ENCODE peak calls at places on chromosome 1, in nine cellular contexts. K is activated naive CD8-positive, alpha-beta T cell treated with anti-CD3 and anti-CD28 coated beads, Interleukin-2, amount 50 U/mL, for 24 hours; R is activated CD8-positive, alpha-beta memory T cell treated with anti-CD3 and anti-CD28 coated beads, Interleukin-2, amount 50 U/mL, for 4 hours; B is NCI-H2227 treated with DMSO at 0.1 percent for 48 hours; I is mucosa of gallbladder; A is EH; V is activated CD4-positive, alpha-beta memory T cell treated with anti-CD3 and anti-CD28 coated beads, Interleukin-2, amount 10 ng/mL, durations not matched to agents 7 days and 5 days; H is hippocampal formation; Z is adrenal gland. F is an unnamed sample.

GRCh38 chr1:157515141-157515540 is 37.2 kb downstream of the FCRL5 start:
- DNase-seq in K (no peak), R (no peak), B (no peak), I (no peak), A (no peak), V (no peak), H (no peak), Z (no peak), F (no peak)

GRCh38 chr1:43267291-43267805 is 2.4 kb upstream of the TMEM125 start:
- DNase-seq in K (no peak), R (no peak), B (no peak), I (no peak), A (peak), V (no peak), H (no peak), Z (no peak), F (no peak)

GRCh38 chr1:22256213-22256512 is 113.3 kb upstream of the WNT4 start:
- DNase-seq in K (no peak), R (no peak), B (no peak), I (no peak), A (no peak), V (no peak), H (no peak), Z (no peak), F (no peak)

GRCh38 chr1:179812501-179813292 is 64.9 kb downstream of the TOR1AIP2 start:
- DNase-seq in K (no peak), R (no peak), B (no peak), I (no peak), A (no peak), V (no peak), H (no peak), Z (no peak), F (no peak)

GRCh38 chr1:37667023-37667769 is 25.1 kb upstream of the CDCA8 start:
- DNase-seq in K (no peak), R (no peak), B (no peak), I (no peak), A (peak), V (no peak), H (no peak), Z (no peak), F (no peak)

GRCh38 chr1:119613769-119614358 is 34.2 kb downstream of the ZNF697 start:
- DNase-seq in K (peak), R (peak), B (peak), I (peak), A (peak), V (peak), H (peak), Z (peak), F (peak)

GRCh38 chr1:64361974-64362373 is 108.0 kb upstream of the CACHD1 start:
- DNase-seq in K (no peak), R (no peak), B (no peak), I (no peak), A (no peak), V (no peak), H (no peak), Z (no peak), F (no peak)

GRCh38 chr1:244236101-244236500 is 185.0 kb downstream of the ZBTB18 start:
- DNase-seq in K (no peak), R (no peak), B (no peak), I (no peak), A (peak), V (no peak), H (no peak), Z (no peak), F (no peak)

GRCh38 chr1:205925730-205926129 is 17.5 kb downstream of the SLC26A9 start:
- DNase-seq in K (no peak), R (no peak), B (no peak), I (no peak), A (peak), V (no peak), H (no peak), Z (no peak), F (no peak)

GRCh38 chr1:77271851-77272250 is 10.0 kb upstream of the AK5 start:
- DNase-seq in K (no peak), R (no peak), B (no peak), I (no peak), A (peak), V (no peak), H (no peak), Z (no peak), F (no peak)

GRCh38 chr1:213250041-213250440 is 199.0 kb downstream of the RPS6KC1 start:
- DNase-seq in K (no peak), R (no peak), B (no peak), I (no peak), A (no peak), V (no peak), H (no peak), Z (no peak), F (no peak)

GRCh38 chr1:247054992-247055415 is 23.6 kb downstream of the ZNF670 start:
- DNase-seq in K (no peak), R (no peak), B (no peak), I (no peak), A (peak), V (no peak), H (no peak), Z (no peak), F (peak)

GRCh38 chr1:166368030-166368429 is 201.2 kb upstream of the FAM78B start:
- DNase-seq in K (no peak), R (no peak), B (no peak), I (no peak), A (no peak), V (no peak), H (no peak), Z (no peak), F (no peak)

GRCh38 chr1:64505944-64506658 is 36.2 kb downstream of the CACHD1 start:
- DNase-seq in K (no peak), R (peak), B (peak), I (no peak), A (no peak), V (no peak), H (no peak), Z (no peak), F (peak)

GRCh38 chr1:25134801-25135585 is 97.3 kb downstream of the SYF2 start:
- DNase-seq in K (no peak), R (no peak), B (no peak), I (no peak), A (no peak), V (no peak), H (no peak), Z (no peak), F (no peak)

GRCh38 chr1:218431476-218431875 is 86.3 kb downstream of the TGFB2 start:
- DNase-seq in K (no peak), R (no peak), B (no peak), I (no peak), A (peak), V (no peak), H (no peak), Z (no peak), F (no peak)

GRCh38 chr1:211577277-211577825 is 1.6 kb downstream of the SLC30A1 start:
- DNase-seq in K (no peak), R (no peak), B (no peak), I (no peak), A (no peak), V (no peak), H (no peak), Z (no peak), F (no peak)

F was measured in body of pancreas.